ENCODE peak calls at places on chromosomes 1 and 21, in seven cellular contexts. E is heart left ventricle, V is K562, D is IMR-90, J is breast epithelium, P is GM12892, R is NB4. F is an unnamed sample.

GRCh38 chr1:56709269-56709880 is 64.3 kb downstream of the PRKAA2 start:
- DNase-seq in E (no peak), V (peak), D (peak), J (no peak), P (no peak), R (peak), F (no peak)

GRCh38 chr1:201020040-201020591 is 3.4 kb downstream of the KIF21B start:
- DNase-seq in E (no peak), V (peak), D (no peak), J (no peak), P (no peak), R (peak), F (no peak)

GRCh38 chr1:95238304-95238703 is 4.3 kb downstream of the RWDD3 start:
- DNase-seq in E (no peak), V (no peak), D (no peak), J (no peak), P (no peak), R (no peak), F (no peak)

GRCh38 chr1:152878042-152878441 is at the start of gene SMCP:
- DNase-seq in E (no peak), V (peak), D (no peak), J (no peak), P (no peak), R (peak), F (no peak)

GRCh38 chr1:155392898-155393411 is 72.3 kb downstream of the RUSC1 start:
- DNase-seq in E (no peak), V (no peak), D (peak), J (no peak), P (no peak), R (no peak), F (no peak)

GRCh38 chr21:25561668-25562641 is 45.3 kb downstream of the MRPL39 start:
- DNase-seq in E (peak), V (no peak), D (peak), J (peak), P (peak), R (peak), F (peak)

GRCh38 chr1:72009170-72009569 is 273.2 kb downstream of the NEGR1 start:
- DNase-seq in E (no peak), V (no peak), D (no peak), J (no peak), P (no peak), R (no peak), F (no peak)

GRCh38 chr1:85320371-85321131 is 44.1 kb upstream of the BCL10 start:
- DNase-seq in E (no peak), V (no peak), D (peak), J (no peak), P (no peak), R (no peak), F (no peak)

GRCh38 chr1:239816090-239816812 is 275.4 kb upstream of the FMN2 start:
- DNase-seq in E (no peak), V (no peak), D (peak), J (no peak), P (no peak), R (peak), F (peak)

GRCh38 chr21:31335957-31336738 is 7.9 kb downstream of the TIAM1 start:
- DNase-seq in E (peak), V (no peak), D (peak), J (no peak), P (no peak), R (no peak), F (no peak)

GRCh38 chr1:236868625-236869467 is 73.8 kb downstream of the MTR start:
- DNase-seq in E (no peak), V (peak), D (peak), J (no peak), P (peak), R (peak), F (peak)

GRCh38 chr1:218557731-218558130 is 212.6 kb downstream of the TGFB2 start:
- DNase-seq in E (peak), V (no peak), D (no peak), J (no peak), P (no peak), R (no peak), F (peak)

GRCh38 chr1:212286437-212287131 is 1.4 kb downstream of the PPP2R5A start:
- DNase-seq in E (no peak), V (no peak), D (peak), J (peak), P (no peak), R (no peak), F (no peak)

GRCh38 chr1:184533915-184534314 is 147.1 kb downstream of the C1orf21 start:
- DNase-seq in E (no peak), V (no peak), D (no peak), J (no peak), P (no peak), R (no peak), F (no peak)

GRCh38 chr1:161494069-161494735 is 11.1 kb upstream of the FCGR2A start:
- DNase-seq in E (no peak), V (no peak), D (no peak), J (no peak), P (no peak), R (peak), F (no peak)

GRCh38 chr1:99621340-99621901 is 24.5 kb upstream of the PALMD start:
- DNase-seq in E (no peak), V (no peak), D (peak), J (no peak), P (no peak), R (no peak), F (no peak)

GRCh38 chr1:23664837-23665795 is 26.5 kb upstream of the RPL11 start:
- DNase-seq in E (no peak), V (peak), D (no peak), J (no peak), P (no peak), R (peak), F (peak)

GRCh38 chr1:110235839-110236682 is 25.9 kb downstream of the KCNC4 start:
- DNase-seq in E (no peak), V (peak), D (peak), J (no peak), P (no peak), R (peak), F (peak)

GRCh38 chr1:54814148-54814498 is 13.0 kb upstream of the TTC22 start:
- DNase-seq in E (no peak), V (no peak), D (no peak), J (no peak), P (no peak), R (no peak), F (peak)

GRCh38 chr1:156465747-156466365 is 34.7 kb downstream of the MEF2D start:
- DNase-seq in E (no peak), V (no peak), D (no peak), J (peak), P (no peak), R (peak), F (no peak)

GRCh38 chr1:168472244-168472643 is 71.6 kb downstream of the XCL2 start:
- DNase-seq in E (no peak), V (no peak), D (no peak), J (no peak), P (no peak), R (peak), F (no peak)

GRCh38 chr1:158286487-158286886 is 3.2 kb upstream of the CD1C start:
- DNase-seq in E (no peak), V (no peak), D (no peak), J (no peak), P (no peak), R (no peak), F (no peak)

GRCh38 chr1:18938008-18938706 is 18.3 kb downstream of the IFFO2 start:
- DNase-seq in E (no peak), V (no peak), D (no peak), J (no peak), P (no peak), R (no peak), F (no peak)

GRCh38 chr1:108955111-108955510 is 8.2 kb downstream of the CLCC1 start:
- DNase-seq in E (no peak), V (no peak), D (no peak), J (no peak), P (no peak), R (no peak), F (no peak)

GRCh38 chr1:216325946-216326345 is 97.3 kb downstream of the USH2A start:
- DNase-seq in E (no peak), V (no peak), D (peak), J (no peak), P (no peak), R (peak), F (peak)

GRCh38 chr1:169601096-169601881 is 15.0 kb upstream of the F5 start:
- DNase-seq in E (no peak), V (peak), D (peak), J (no peak), P (no peak), R (peak), F (no peak)

GRCh38 chr1:17887646-17888395 is 132.7 kb downstream of the ACTL8 start:
- DNase-seq in E (no peak), V (no peak), D (no peak), J (no peak), P (no peak), R (no peak), F (no peak)

GRCh38 chr1:241213147-241213546 is 143.9 kb downstream of the RGS7 start:
- DNase-seq in E (no peak), V (no peak), D (no peak), J (no peak), P (no peak), R (no peak), F (peak)

GRCh38 chr1:11180342-11180744 is 8.8 kb upstream of the ANGPTL7 start:
- DNase-seq in E (no peak), V (no peak), D (peak), J (no peak), P (no peak), R (no peak), F (no peak)

GRCh38 chr1:17451731-17452130 is 12.3 kb upstream of the RCC2 start:
- DNase-seq in E (no peak), V (no peak), D (no peak), J (no peak), P (no peak), R (no peak), F (no peak)

GRCh38 chr1:213326666-213327317 is 275.8 kb downstream of the RPS6KC1 start:
- DNase-seq in E (no peak), V (no peak), D (peak), J (no peak), P (no peak), R (peak), F (peak)

GRCh38 chr1:67850151-67850551 is 16.9 kb upstream of the GNG12 start:
- DNase-seq in E (no peak), V (peak), D (peak), J (no peak), P (no peak), R (peak), F (peak)

GRCh38 chr1:2969870-2970291 is 51.4 kb upstream of the ACTRT2 start:
- DNase-seq in E (no peak), V (no peak), D (no peak), J (peak), P (no peak), R (no peak), F (no peak)

GRCh38 chr1:43616383-43616782 is 33.6 kb upstream of the KDM4A start:
- DNase-seq in E (no peak), V (no peak), D (no peak), J (no peak), P (no peak), R (no peak), F (no peak)

GRCh38 chr1:243179714-243180113 is 75.4 kb downstream of the CEP170 start:
- DNase-seq in E (no peak), V (no peak), D (no peak), J (no peak), P (no peak), R (no peak), F (no peak)

GRCh38 chr1:206674745-206675175 is 9.9 kb upstream of the MAPKAPK2 start:
- DNase-seq in E (no peak), V (no peak), D (peak), J (peak), P (no peak), R (no peak), F (peak)

GRCh38 chr1:245327842-245328241 is 173.1 kb downstream of the KIF26B start:
- DNase-seq in E (no peak), V (no peak), D (no peak), J (no peak), P (no peak), R (no peak), F (no peak)

GRCh38 chr1:233544304-233544703 is 69.6 kb upstream of the KCNK1 start:
- DNase-seq in E (no peak), V (no peak), D (no peak), J (no peak), P (no peak), R (no peak), F (no peak)

GRCh38 chr1:66166746-66167145 is 367.2 kb upstream of the SGIP1 start:
- DNase-seq in E (no peak), V (no peak), D (no peak), J (no peak), P (no peak), R (no peak), F (no peak)
- TF ChIP-seq POLR2A in E (no peak), V (no peak), D (no peak), J (no peak), P (no peak), R (no peak), F (no peak)

DNA sequence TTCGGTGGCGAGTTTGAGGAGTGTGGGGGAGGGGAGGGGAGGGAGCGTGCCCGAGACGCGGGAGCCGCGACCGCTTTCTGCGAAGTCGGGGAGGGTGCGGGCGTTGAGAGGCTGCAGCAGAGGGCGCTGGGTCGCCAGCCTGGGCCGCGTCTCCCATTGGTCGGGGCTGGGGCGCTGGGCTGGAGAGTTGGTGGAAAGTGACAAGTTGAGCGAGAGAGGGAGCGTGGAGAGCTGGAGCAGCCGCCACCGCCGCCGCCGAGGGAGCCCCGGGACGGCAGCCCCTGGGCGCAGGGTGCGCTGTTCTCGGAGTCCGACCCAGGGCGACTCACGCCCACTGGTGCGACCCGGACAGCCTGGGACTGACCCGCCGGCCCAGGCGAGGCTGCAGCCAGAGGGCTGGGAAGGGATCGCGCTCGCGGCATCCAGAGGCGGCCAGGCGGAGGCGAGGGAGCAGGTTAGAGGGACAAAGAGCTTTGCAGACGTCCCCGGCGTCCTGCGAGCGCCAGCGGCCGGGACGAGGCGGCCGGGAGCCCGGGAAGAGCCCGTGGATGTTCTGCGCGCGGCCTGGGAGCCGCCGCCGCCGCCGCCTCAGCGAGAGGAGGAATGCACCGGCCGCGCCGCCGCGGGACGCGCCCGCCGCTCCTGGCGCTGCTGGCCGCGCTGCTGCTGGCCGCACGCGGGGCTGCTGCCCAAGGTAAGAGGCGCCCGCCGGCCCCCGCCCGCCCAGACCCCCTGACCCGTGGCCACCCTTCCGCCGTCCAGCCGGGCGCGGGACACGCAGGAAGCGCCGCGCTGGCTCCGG is at the start of gene ROR1:
- DNase-seq in E (peak), V (peak), D (peak), J (peak), P (peak), R (peak), F (peak)
- TF ChIP-seq POLR2A in E (peak), V (no peak), D (no peak), J (no peak), P (no peak), R (no peak), F (peak)

GRCh38 chr1:63326106-63326472 is 3.7 kb downstream of the FOXD3 start:
- DNase-seq in E (no peak), V (no peak), D (no peak), J (no peak), P (no peak), R (no peak), F (no peak)

GRCh38 chr1:63326473-63327380 is 4.4 kb downstream of the FOXD3 start:
- DNase-seq in E (no peak), V (no peak), D (peak), J (no peak), P (no peak), R (no peak), F (no peak)

GRCh38 chr1:63329621-63330330 is 7.4 kb downstream of the FOXD3 start:
- DNase-seq in E (no peak), V (no peak), D (no peak), J (no peak), P (no peak), R (no peak), F (no peak)

GRCh38 chr1:63328140-63328521 is 5.8 kb downstream of the FOXD3 start:
- DNase-seq in E (no peak), V (no peak), D (no peak), J (no peak), P (no peak), R (no peak), F (no peak)

GRCh38 chr1:63327417-63328139 is 5.2 kb downstream of the FOXD3 start:
- DNase-seq in E (peak), V (peak), D (peak), J (no peak), P (no peak), R (peak), F (peak)
- TF ChIP-seq POLR2A in E (no peak), V (no peak), D (no peak), J (no peak), P (no peak), R (no peak), F (no peak)

GRCh38 chr1:234970731-234971476 is 157.7 kb downstream of the TOMM20 start:
- DNase-seq in E (peak), V (no peak), D (peak), J (peak), P (no peak), R (peak), F (peak)
- TF ChIP-seq POLR2A in E (peak), V (no peak), D (peak), J (no peak), P (no peak), R (peak), F (peak)

GRCh38 chr1:41238311-41239094 is 3.6 kb downstream of the SCMH1 start:
- DNase-seq in E (no peak), V (peak), D (peak), J (no peak), P (no peak), R (no peak), F (no peak)

GRCh38 chr1:41239988-41240610 is 2.0 kb downstream of the SCMH1 start:
- DNase-seq in E (no peak), V (no peak), D (peak), J (no peak), P (no peak), R (peak), F (no peak)

GRCh38 chr1:41241748-41242644 is at the start of gene SCMH1:
- DNase-seq in E (peak), V (peak), D (peak), J (no peak), P (peak), R (peak), F (peak)

GRCh38 chr1:41242645-41243171 is 602 bp upstream of the SCMH1 start:
- DNase-seq in E (no peak), V (no peak), D (no peak), J (no peak), P (no peak), R (no peak), F (no peak)

DNA sequence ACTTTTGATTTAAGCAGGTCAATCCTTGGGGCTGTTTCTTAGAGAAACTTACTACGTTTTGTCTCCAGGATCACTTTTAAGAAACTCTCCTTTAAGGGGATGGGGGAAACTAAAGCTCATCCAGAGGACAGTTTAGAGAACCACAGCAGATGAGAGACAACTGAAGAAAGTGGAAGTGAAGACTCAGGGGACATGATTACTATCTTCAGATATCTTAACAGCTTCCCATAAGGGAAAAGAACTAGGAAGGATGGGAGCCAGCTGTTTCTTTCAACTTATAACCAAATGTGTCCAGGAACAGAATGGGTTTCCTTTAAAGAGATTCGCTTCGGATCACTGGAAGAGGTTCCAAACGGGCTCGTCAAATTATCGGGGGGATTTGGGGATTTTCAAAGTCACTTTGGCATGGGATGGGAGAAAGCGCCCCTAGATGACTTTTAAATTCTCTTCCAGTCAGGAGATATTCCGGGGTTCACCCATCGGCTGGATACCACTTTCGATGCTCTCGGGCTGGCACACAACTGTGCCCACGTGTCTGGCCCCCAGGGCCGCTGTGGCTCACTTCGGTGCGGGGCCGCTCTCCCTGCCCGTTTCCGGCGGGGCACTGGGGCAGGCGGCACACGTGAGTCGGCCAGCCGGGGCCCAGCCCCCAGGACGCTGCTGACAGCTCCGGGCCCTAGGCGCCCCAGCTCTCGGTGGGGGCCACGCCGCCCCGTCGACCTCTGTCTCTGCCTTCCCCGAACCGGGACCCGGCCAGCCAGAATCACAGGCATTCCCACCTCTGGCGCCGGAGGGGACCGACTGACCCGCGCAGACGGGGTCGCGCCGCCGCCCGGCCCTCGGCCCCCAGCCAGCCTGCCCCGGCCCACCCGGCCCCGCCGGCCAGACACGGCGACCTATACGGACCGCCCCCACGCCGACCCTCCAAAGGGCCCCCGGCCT is 1.0 kb downstream of the SCMH1 start:
- DNase-seq in E (peak), V (peak), D (peak), J (peak), P (peak), R (peak), F (peak)
- TF ChIP-seq POLR2A in E (peak), V (no peak), D (no peak), J (no peak), P (peak), R (no peak), F (no peak)